ENCODE peak calls at places on chromosomes 13 and 19, in nine cellular contexts. G, J, R, Q, A, L, S, C and X are unnamed samples. For H3K4me1, the result is how much of the 10 kb centered on the place peaks cover.

GRCh38 chr19:13961826-13962737 is 9.8 kb downstream of the DCAF15 start:
- DNase-seq in C (no peak), Q (no peak), R (no peak), J (peak), A (peak), S (peak), G (no peak), L (no peak), X (no peak)

GRCh38 chr19:33300016-33300981 is 2.0 kb downstream of the CEBPA start:
- DNase-seq in C (no peak), R (peak), A (no peak), L (peak), Q (no peak), G (no peak), J (no peak), S (no peak), X (no peak)

GRCh38 chr13:32587774-32588165 is 1.5 kb downstream of the PDS5B start:
- DNase-seq in A (no peak), J (no peak), Q (peak), R (no peak), G (no peak), S (peak), L (no peak), C (no peak), X (no peak)

GRCh38 chr13:26721251-26721939 is 39.2 kb downstream of the GPR12 start:
- DNase-seq in A (no peak), C (no peak), J (no peak), S (no peak), R (peak), Q (no peak), G (no peak), L (peak), X (no peak)

GRCh38 chr19:1467512-1468273 is 11.3 kb downstream of the C19orf25 start:
- DNase-seq in L (peak), R (no peak), J (no peak), C (no peak), G (no peak), Q (no peak), A (no peak), S (no peak), X (no peak)

GRCh38 chr13:80144493-80144892 is 196.4 kb downstream of the SPRY2 start:
- DNase-seq in S (no peak), Q (no peak), G (no peak), L (no peak), A (no peak), R (no peak), C (no peak), J (no peak), X (no peak)

GRCh38 chr19:30539315-30539714 is 167.1 kb downstream of the ZNF536 start:
- DNase-seq in C (no peak), Q (no peak), S (no peak), L (no peak), G (no peak), A (no peak), J (no peak), R (no peak), X (no peak)

GRCh38 chr13:72120632-72121031 is 253.6 kb upstream of the DACH1 start:
- DNase-seq in G (no peak), L (no peak), S (no peak), Q (no peak), J (no peak), C (no peak), R (no peak), A (no peak), X (no peak)

GRCh38 chr19:35380450-35381124 is 9.7 kb downstream of the GPR42 start:
- DNase-seq in Q (no peak), R (no peak), J (peak), C (no peak), L (no peak), G (no peak), S (no peak), A (peak), X (no peak)

GRCh38 chr13:88183440-88183839 is 512.3 kb downstream of the SLITRK5 start:
- DNase-seq in L (no peak), A (no peak), R (no peak), Q (no peak), G (no peak), J (no peak), S (no peak), C (no peak), X (no peak)

GRCh38 chr19:58575183-58576041 is 2.3 kb upstream of the MZF1 start:
- DNase-seq in S (peak), Q (peak), G (peak), A (peak), L (peak), C (peak), J (peak), R (peak), X (peak)
- TF ChIP-seq CTCF in S (no peak), Q (peak), G (no peak), A (no peak), L (no peak), C (peak), J (peak), R (no peak), X (no peak)

DNA sequence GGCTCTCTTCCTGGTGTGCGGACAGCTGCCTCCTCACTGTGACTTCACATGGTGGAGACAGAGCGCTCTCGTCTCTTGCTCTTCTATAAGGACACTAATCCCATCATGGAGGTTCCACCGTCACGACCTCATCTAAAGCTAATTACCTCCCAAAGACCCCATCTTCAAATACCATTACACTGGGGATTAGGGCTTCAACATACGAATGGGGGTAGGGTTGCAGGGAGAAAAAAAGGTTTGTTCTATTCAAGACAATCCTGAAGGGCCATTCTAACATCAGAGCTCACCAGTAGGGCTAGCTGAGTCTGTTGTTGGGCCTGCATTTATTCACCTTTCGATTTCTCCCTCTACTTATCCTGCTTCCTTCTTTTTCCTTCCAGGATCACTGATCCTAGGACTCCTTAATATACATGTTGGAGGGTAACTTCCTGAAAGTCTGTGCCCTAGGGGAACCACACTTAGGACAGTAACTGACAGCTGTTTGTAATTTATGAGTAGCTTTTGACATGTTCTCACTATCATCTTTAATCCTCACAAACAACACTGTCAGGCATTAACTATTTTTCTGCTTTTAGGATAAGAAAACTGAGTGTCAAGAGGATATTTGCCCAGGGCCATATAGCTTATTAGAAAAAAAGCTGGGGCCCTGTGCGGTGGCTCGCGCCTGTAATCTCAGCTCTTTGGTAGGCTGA is 18.8 kb upstream of the GTF2F2 start:
- DNase-seq in J (no peak), R (no peak), Q (no peak), S (no peak), G (no peak), L (no peak), C (no peak), A (no peak), X (no peak)
- H3K4me1 ChIP-seq in J (under half), R (under half), Q (under half), S (under half), G (under half), L (under half), C (under half), A (under half), X (under half)

GRCh38 chr19:8821748-8822241 is 10.3 kb downstream of the ZNF558 start:
- DNase-seq in R (no peak), A (no peak), G (no peak), Q (no peak), S (no peak), C (no peak), J (no peak), L (no peak), X (no peak)
- H3K27ac ChIP-seq in R (no peak), A (no peak), G (no peak), Q (no peak), S (no peak), C (no peak), J (no peak), L (no peak), X (no peak)

GRCh38 chr19:45758921-45759320 is 10.1 kb downstream of the SIX5 start:
- DNase-seq in J (no peak), A (no peak), Q (no peak), R (no peak), G (no peak), C (no peak), S (no peak), L (no peak), X (no peak)

GRCh38 chr19:45757696-45758095 is 11.4 kb downstream of the SIX5 start:
- DNase-seq in S (no peak), A (no peak), R (no peak), C (no peak), J (no peak), Q (no peak), L (no peak), G (no peak), X (no peak)

GRCh38 chr19:45752639-45753038 is 16.4 kb downstream of the SIX5 start:
- DNase-seq in R (no peak), L (no peak), C (no peak), S (no peak), G (no peak), Q (peak), J (no peak), A (no peak), X (no peak)

GRCh38 chr19:45754323-45754722 is 14.7 kb downstream of the SIX5 start:
- DNase-seq in C (no peak), J (no peak), G (no peak), R (no peak), Q (no peak), A (no peak), S (no peak), L (no peak), X (no peak)

GRCh38 chr19:45753548-45753947 is 15.5 kb downstream of the SIX5 start:
- DNase-seq in G (no peak), L (no peak), S (no peak), A (no peak), C (no peak), Q (no peak), J (peak), R (no peak), X (no peak)
- TF ChIP-seq CTCF in G (no peak), L (no peak), S (no peak), A (peak), C (no peak), Q (no peak), J (no peak), R (no peak), X (no peak)